ENCODE peak calls at places on chromosomes 13 and 19, in ten cellular contexts. B is astrocyte of the spinal cord; D is activated CD4-positive, alpha-beta T cell treated with anti-CD3 and anti-CD28 coated beads, Interleukin-2, amount 50 U/mL, for 1 hour; W is stimulated activated naive CD4-positive, alpha-beta T cell treated with Interleukin-2 at 50 U/mL for 16 hours; S is NCI-H2081 treated with DMSO at 0.1 percent for 48 hours; Y is psoas muscle; Q is neuronal stem cell; I is heart right ventricle; G is A172; Z is substantia nigra. E is an unnamed sample.
A peak's percentile ranks its signal among the peaks of the same experiment; 100 is the strongest.

GRCh38 chr13:38775085-38775484 is 88.2 kb downstream of the FREM2 start:
- DNase-seq in G (no peak), W (no peak), Y (no peak), I (no peak), D (no peak), Z (no peak), S (no peak), Q (no peak), B (no peak), E (no peak)

GRCh38 chr13:54029226-54029625 is 1000.6 kb downstream of the OLFM4 start:
- DNase-seq in Q (peak; percentile 2), Z (no peak), D (no peak), Y (no peak), S (no peak), W (no peak), B (peak; percentile 89), G (no peak), I (no peak), E (no peak)

GRCh38 chr19:6241680-6242079 is 38.1 kb downstream of the MLLT1 start:
- DNase-seq in Q (no peak), G (no peak), B (no peak), W (no peak), Y (no peak), I (no peak), Z (peak; percentile 60), S (no peak), D (no peak), E (peak; percentile 96)

GRCh38 chr13:57996717-57997116 is 365.2 kb downstream of the PCDH17 start:
- DNase-seq in I (no peak), Y (no peak), G (no peak), B (peak; percentile 9), W (no peak), Q (no peak), S (no peak), Z (no peak), D (no peak), E (no peak)

GRCh38 chr13:87274209-87274819 is 396.9 kb upstream of the SLITRK5 start:
- DNase-seq in B (peak; percentile 70), W (no peak), G (peak; percentile 43), I (peak; percentile 15), D (no peak), Y (no peak), S (peak; percentile 46), Q (peak; percentile 60), Z (no peak), E (peak; percentile 59)

GRCh38 chr19:13160557-13160956 is 10.3 kb downstream of the IER2 start:
- DNase-seq in D (no peak), W (no peak), Y (no peak), I (no peak), G (peak; percentile 64), S (no peak), Z (no peak), B (peak; percentile 27), Q (no peak), E (no peak)

GRCh38 chr19:16369664-16370576 is 45.3 kb downstream of the KLF2 start:
- DNase-seq in W (peak; percentile 34), I (no peak), Z (no peak), S (no peak), Y (no peak), D (peak; percentile 75), G (no peak), Q (no peak), B (no peak), E (no peak)

GRCh38 chr13:107348931-107349330 is 781.0 kb upstream of the ARGLU1 start:
- DNase-seq in Y (no peak), Q (no peak), I (no peak), Z (no peak), W (no peak), D (no peak), G (no peak), B (peak; percentile 3), S (no peak), E (no peak)

GRCh38 chr19:8161135-8161646 is 11.8 kb upstream of the FBN3 start:
- DNase-seq in S (no peak), W (no peak), Y (no peak), Q (no peak), I (no peak), D (no peak), G (peak; percentile 51), Z (no peak), B (no peak), E (peak; percentile 46)

GRCh38 chr19:32651729-32652140 is 23.2 kb downstream of the ANKRD27 start:
- DNase-seq in I (peak; percentile 36), G (no peak), B (peak; percentile 42), Q (peak; percentile 37), D (no peak), Z (no peak), W (no peak), S (no peak), Y (no peak), E (no peak)

GRCh38 chr13:113837554-113838355 is 26.1 kb downstream of the GAS6 start:
- DNase-seq in G (peak; percentile 97), Z (peak; percentile 52), D (no peak), Y (peak; percentile 96), I (peak; percentile 93), W (no peak), Q (no peak), B (peak; percentile 100), S (no peak), E (peak; percentile 82)

GRCh38 chr19:13098291-13099072 is 4.2 kb downstream of the LYL1 start:
- DNase-seq in G (no peak), W (peak; percentile 59), Y (no peak), Q (no peak), Z (no peak), S (no peak), B (peak; percentile 67), I (no peak), D (no peak), E (no peak)

GRCh38 chr19:18496167-18496979 is 25.5 kb downstream of the ELL start:
- DNase-seq in I (no peak), Y (no peak), B (peak; percentile 32), Z (no peak), G (peak; percentile 83), D (peak; percentile 60), W (peak; percentile 58), Q (no peak), S (no peak), E (no peak)

GRCh38 chr13:29140277-29140676 is 320.1 kb downstream of the MTUS2 start:
- DNase-seq in I (peak; percentile 28), G (peak; percentile 20), Q (no peak), B (peak; percentile 2), Y (no peak), W (no peak), S (no peak), Z (no peak), D (no peak), E (no peak)

GRCh38 chr13:65600702-65601101 is 1629.4 kb downstream of the PCDH9 start:
- DNase-seq in S (no peak), G (peak; percentile 65), W (no peak), D (no peak), Z (no peak), Y (no peak), I (no peak), Q (no peak), B (no peak), E (no peak)

GRCh38 chr13:99677388-99677951 is 176.2 kb downstream of the TM9SF2 start:
- DNase-seq in I (no peak), D (no peak), W (no peak), Z (no peak), B (no peak), G (no peak), S (peak; percentile 97), Q (no peak), Y (no peak), E (no peak)

GRCh38 chr19:27972291-27973040 is 1240.5 kb downstream of the UQCRFS1 start:
- DNase-seq in B (peak; percentile 58), Y (no peak), S (no peak), Q (no peak), W (no peak), Z (no peak), I (no peak), G (peak; percentile 87), D (no peak), E (no peak)